ENCODE peak calls at places on chromosome 22, in six cellular contexts. H is mesenchymal stem cell, I is neuronal stem cell, V is mesendoderm, E is trophoblast cell, G is H9. Y is an unnamed sample.

GRCh38 chr22:48819232-48819631 is 1008.4 kb downstream of the BRD1 start:
- DNase-seq in H (no peak), E (no peak), I (no peak), G (no peak), V (no peak), Y (no peak)

GRCh38 chr22:20418211-20418788 is 19.3 kb downstream of the SCARF2 start:
- DNase-seq in G (peak; percentile 84), V (peak; percentile 85), E (peak; percentile 84), I (peak; percentile 71), H (peak; percentile 90), Y (peak; percentile 80)

GRCh38 chr22:47279337-47279736 is 516.9 kb downstream of the TBC1D22A start:
- DNase-seq in I (no peak), V (no peak), E (no peak), G (no peak), H (no peak), Y (no peak)

GRCh38 chr22:20061481-20061861 is 18.6 kb upstream of the DGCR8 start:
- DNase-seq in E (no peak), I (no peak), V (no peak), H (no peak), G (no peak), Y (peak; percentile 8)

GRCh38 chr22:39960791-39961746 is 872 bp downstream of the TMA7B start:
- DNase-seq in H (peak; percentile 98), I (no peak), V (no peak), G (no peak), E (peak; percentile 13), Y (peak; percentile 98)

GRCh38 chr22:39296535-39296934 is 22.9 kb downstream of the RPL3 start:
- DNase-seq in H (no peak), V (no peak), I (no peak), E (no peak), G (no peak), Y (no peak)

GRCh38 chr22:30308518-30309230 is 18.1 kb downstream of the TBC1D10A start:
- DNase-seq in G (no peak), H (peak; percentile 79), V (no peak), I (no peak), E (peak; percentile 95), Y (peak; percentile 73)

GRCh38 chr22:44543781-44544181 is 45.7 kb upstream of the RTL6 start:
- DNase-seq in G (no peak), E (peak; percentile 25), V (no peak), H (no peak), I (no peak), Y (no peak)

GRCh38 chr22:28019360-28019759 is 100.3 kb upstream of the PITPNB start:
- DNase-seq in G (no peak), H (no peak), E (no peak), I (no peak), V (no peak), Y (no peak)

GRCh38 chr22:17998913-17999312 is 25.4 kb downstream of the MICAL3 start:
- DNase-seq in E (no peak), G (no peak), V (no peak), H (no peak), I (no peak), Y (no peak)

GRCh38 chr22:47107431-47107830 is 345.0 kb downstream of the TBC1D22A start:
- DNase-seq in G (no peak), V (no peak), E (peak; percentile 25), H (peak; percentile 75), I (no peak), Y (peak; percentile 88)

GRCh38 chr22:46801331-46801811 is 38.9 kb downstream of the TBC1D22A start:
- DNase-seq in I (no peak), E (no peak), G (no peak), V (no peak), H (no peak), Y (no peak)

GRCh38 chr22:26757496-26757895 is 100.1 kb downstream of the MIAT start:
- DNase-seq in H (no peak), V (no peak), E (no peak), I (no peak), G (no peak), Y (no peak)

GRCh38 chr22:26751217-26751616 is 93.8 kb downstream of the MIAT start:
- DNase-seq in V (peak; percentile 98), E (no peak), H (peak; percentile 37), G (peak; percentile 96), I (peak; percentile 96), Y (no peak)

GRCh38 chr22:26748845-26749244 is 91.5 kb downstream of the MIAT start:
- DNase-seq in G (no peak), V (no peak), I (no peak), E (no peak), H (no peak), Y (no peak)

GRCh38 chr22:26756675-26757293 is 99.4 kb downstream of the MIAT start:
- DNase-seq in V (peak; percentile 65), I (peak; percentile 67), G (peak; percentile 72), H (peak; percentile 50), E (peak; percentile 3), Y (peak; percentile 36)

GRCh38 chr22:26753125-26753862 is 95.9 kb downstream of the MIAT start:
- DNase-seq in I (no peak), H (no peak), V (peak; percentile 47), G (peak; percentile 44), E (no peak), Y (no peak)
- H2BK120ac ChIP-seq in I (peak overlapping the region; percentile 88), H (no peak overlapping the region), V (no peak overlapping the region), G (no peak overlapping the region), E (no peak overlapping the region), Y (no peak overlapping the region)

GRCh38 chr22:50298937-50299656 is 8.3 kb downstream of the PLXNB2 start:
- DNase-seq in G (no peak), V (no peak), E (peak; percentile 62), I (no peak), H (peak; percentile 85), Y (peak; percentile 11)

GRCh38 chr22:50301581-50301991 is 5.9 kb downstream of the PLXNB2 start:
- DNase-seq in G (no peak), E (no peak), H (no peak), V (no peak), I (no peak), Y (no peak)

GRCh38 chr22:50299724-50300619 is 7.5 kb downstream of the PLXNB2 start:
- DNase-seq in I (no peak), E (peak; percentile 73), G (peak; percentile 91), V (peak; percentile 91), H (no peak), Y (no peak)

GRCh38 chr22:50302041-50302541 is 5.4 kb downstream of the PLXNB2 start:
- DNase-seq in I (no peak), E (no peak), G (no peak), H (peak; percentile 56), V (no peak), Y (peak; percentile 17)

DNA sequence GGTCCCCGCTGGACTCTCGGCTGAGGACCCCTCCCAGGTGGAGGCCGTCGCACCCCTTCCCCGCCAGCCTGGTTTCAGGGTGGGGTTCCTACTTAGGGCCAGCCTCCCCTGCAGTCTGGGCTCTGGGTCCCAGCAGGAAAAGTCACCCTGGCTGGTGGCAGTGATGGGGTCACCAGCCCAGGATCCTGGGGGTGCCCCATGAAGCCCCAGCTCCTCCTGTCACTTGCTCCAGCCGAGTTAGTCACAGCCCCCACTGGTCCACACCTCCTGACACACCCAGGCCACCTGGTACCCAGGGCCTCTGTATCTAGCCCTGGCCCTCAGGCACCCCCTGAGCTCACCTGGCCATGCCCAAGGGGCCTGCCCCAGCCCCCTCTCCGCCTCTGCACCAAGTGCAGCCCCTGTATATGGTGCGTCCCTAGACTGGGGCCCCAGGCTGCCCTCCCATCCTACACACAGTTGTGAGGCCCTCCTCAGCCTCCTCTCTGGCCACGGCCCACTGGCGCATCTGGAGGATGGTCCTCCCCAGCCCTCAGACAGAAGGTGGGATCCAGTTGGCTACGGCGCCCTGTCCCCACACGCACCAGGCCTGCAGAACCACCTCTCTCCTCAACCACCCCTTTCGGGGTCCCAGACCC is 6.7 kb downstream of the PLXNB2 start:
- DNase-seq in I (no peak), E (no peak), H (no peak), G (no peak), V (no peak), Y (no peak)
- H2BK120ac ChIP-seq in I (no peak overlapping the region), E (no peak overlapping the region), H (peak overlapping the region; percentile 11), G (no peak overlapping the region), V (no peak overlapping the region), Y (no peak overlapping the region)

DNA sequence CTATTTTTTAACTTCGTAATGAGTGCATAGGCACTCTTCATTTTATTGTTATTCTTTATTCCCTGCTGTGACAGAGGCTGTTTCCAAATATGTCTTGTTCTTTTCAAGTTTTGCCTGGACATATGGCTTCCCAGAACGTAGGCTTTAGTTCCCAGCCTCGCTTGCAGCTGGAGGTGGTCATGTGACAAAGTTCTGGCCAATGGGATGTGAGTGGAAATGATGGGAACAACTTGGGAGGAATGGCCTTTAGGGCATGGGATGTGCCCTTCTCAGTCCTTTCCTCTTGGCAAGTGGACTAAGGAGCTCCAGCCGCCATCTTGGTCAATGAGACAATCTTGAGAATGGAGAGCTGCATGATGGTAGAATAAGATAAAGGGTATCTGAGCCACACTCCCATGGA is 70.8 kb upstream of the EIF3D start:
- DNase-seq in E (no peak), I (no peak), V (no peak), G (no peak), H (no peak), Y (no peak)
- H2BK120ac ChIP-seq in E (no peak overlapping the region), I (no peak overlapping the region), V (no peak overlapping the region), G (no peak overlapping the region), H (no peak overlapping the region), Y (no peak overlapping the region)

DNA sequence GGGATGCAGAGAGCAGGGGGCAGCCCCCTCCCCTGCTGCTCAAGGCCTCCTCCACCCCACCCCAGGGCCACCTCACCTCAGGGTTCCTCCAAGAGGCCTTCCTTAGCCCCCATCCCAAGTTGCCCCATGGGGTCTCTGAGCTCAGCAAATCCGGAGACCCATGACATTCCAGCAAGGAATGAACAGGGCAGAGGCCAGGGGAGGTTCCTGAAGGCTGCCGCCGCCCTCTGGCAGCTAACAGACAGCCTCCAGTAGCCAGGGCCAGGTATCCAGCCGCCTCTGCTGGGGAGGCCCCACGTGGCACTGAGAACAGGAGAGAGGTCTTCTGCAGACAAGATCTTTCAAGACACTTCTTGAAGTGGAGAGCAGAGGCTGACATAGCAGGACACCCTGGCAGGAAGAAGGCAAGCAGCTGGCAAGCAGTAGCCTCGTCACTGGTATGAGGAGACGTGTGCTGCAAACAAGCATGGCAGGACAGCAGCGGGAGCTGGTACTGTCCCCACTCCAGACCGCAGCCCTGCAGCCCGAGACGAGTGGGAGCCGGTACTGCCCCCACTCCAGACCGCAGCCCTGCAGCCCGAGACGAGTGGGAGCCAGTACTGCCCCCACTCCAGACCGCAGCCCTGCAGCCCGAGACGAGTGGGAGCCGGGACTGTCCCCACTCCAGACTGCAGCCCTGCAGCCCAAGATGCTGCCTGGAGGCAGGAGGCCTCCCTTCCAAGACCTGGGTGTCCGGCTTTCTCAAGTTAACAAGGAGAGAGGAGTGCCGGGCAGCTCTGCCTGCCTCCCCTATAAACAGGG is 190.6 kb downstream of the IGLL1 start:
- DNase-seq in V (peak; percentile 63), I (no peak), G (no peak), H (no peak), E (no peak), Y (no peak)
- H2BK120ac ChIP-seq in V (no peak overlapping the region), I (no peak overlapping the region), G (no peak overlapping the region), H (no peak overlapping the region), E (no peak overlapping the region), Y (no peak overlapping the region)